ENCODE peak calls at places on chromosomes 12 and 14, in eight cellular contexts. One of them, this sample, is unnamed.

GRCh38 chr12:52418576-52419110 is 12.5 kb upstream of the KRT82 start:
- DNase-seq in SK-N-SH: no peak
- DNase-seq in PC-3: peak
- DNase-seq in WERI-Rb-1: no peak
- DNase-seq in HFF-Myc: no peak
- DNase-seq in OCI-LY7: no peak
- DNase-seq in RWPE1: no peak
- DNase-seq in type B pancreatic cell: no peak
- DNase-seq in this sample: no peak

GRCh38 chr14:99125616-99126431 is 146.2 kb downstream of the BCL11B start:
- DNase-seq in SK-N-SH: no peak
- DNase-seq in PC-3: no peak
- DNase-seq in WERI-Rb-1: no peak
- DNase-seq in HFF-Myc: no peak
- DNase-seq in OCI-LY7: no peak
- DNase-seq in RWPE1: no peak
- DNase-seq in type B pancreatic cell: no peak
- DNase-seq in this sample: peak

GRCh38 chr12:2375871-2376270 is 323.1 kb downstream of the CACNA1C start:
- DNase-seq in SK-N-SH: no peak
- DNase-seq in PC-3: no peak
- DNase-seq in WERI-Rb-1: no peak
- DNase-seq in HFF-Myc: no peak
- DNase-seq in OCI-LY7: no peak
- DNase-seq in RWPE1: no peak
- DNase-seq in type B pancreatic cell: no peak
- DNase-seq in this sample: no peak

GRCh38 chr12:130576286-130576933 is 139.7 kb downstream of the RIMBP2 start:
- DNase-seq in SK-N-SH: peak
- DNase-seq in PC-3: no peak
- DNase-seq in WERI-Rb-1: peak
- DNase-seq in HFF-Myc: no peak
- DNase-seq in OCI-LY7: no peak
- DNase-seq in RWPE1: no peak
- DNase-seq in type B pancreatic cell: no peak
- DNase-seq in this sample: no peak

GRCh38 chr14:102933618-102934231 is 11.3 kb downstream of the AMN start:
- DNase-seq in SK-N-SH: no peak
- DNase-seq in PC-3: no peak
- DNase-seq in WERI-Rb-1: no peak
- DNase-seq in HFF-Myc: no peak
- DNase-seq in OCI-LY7: peak
- DNase-seq in RWPE1: no peak
- DNase-seq in type B pancreatic cell: no peak
- DNase-seq in this sample: no peak

GRCh38 chr12:93541578-93542217 is 30.8 kb upstream of the SOCS2 start:
- DNase-seq in SK-N-SH: no peak
- DNase-seq in PC-3: no peak
- DNase-seq in WERI-Rb-1: no peak
- DNase-seq in HFF-Myc: no peak
- DNase-seq in OCI-LY7: no peak
- DNase-seq in RWPE1: no peak
- DNase-seq in type B pancreatic cell: no peak
- DNase-seq in this sample: no peak

GRCh38 chr12:39958377-39958776 is 147.5 kb downstream of the SLC2A13 start:
- DNase-seq in SK-N-SH: no peak
- DNase-seq in PC-3: peak
- DNase-seq in WERI-Rb-1: no peak
- DNase-seq in HFF-Myc: no peak
- DNase-seq in OCI-LY7: peak
- DNase-seq in RWPE1: no peak
- DNase-seq in type B pancreatic cell: no peak
- DNase-seq in this sample: no peak

GRCh38 chr14:74846968-74847549 is 28.9 kb downstream of the PROX2 start:
- DNase-seq in SK-N-SH: no peak
- DNase-seq in PC-3: peak
- DNase-seq in WERI-Rb-1: no peak
- DNase-seq in HFF-Myc: peak
- DNase-seq in OCI-LY7: no peak
- DNase-seq in RWPE1: no peak
- DNase-seq in type B pancreatic cell: no peak
- DNase-seq in this sample: no peak

GRCh38 chr14:94681300-94682060 is 69.3 kb downstream of the SERPINA3 start:
- DNase-seq in SK-N-SH: peak
- DNase-seq in PC-3: peak
- DNase-seq in WERI-Rb-1: peak
- DNase-seq in HFF-Myc: no peak
- DNase-seq in OCI-LY7: peak
- DNase-seq in RWPE1: peak
- DNase-seq in type B pancreatic cell: peak
- DNase-seq in this sample: no peak

GRCh38 chr12:124626841-124627502 is 59.6 kb upstream of the NCOR2 start:
- DNase-seq in SK-N-SH: no peak
- DNase-seq in PC-3: no peak
- DNase-seq in WERI-Rb-1: no peak
- DNase-seq in HFF-Myc: no peak
- DNase-seq in OCI-LY7: no peak
- DNase-seq in RWPE1: no peak
- DNase-seq in type B pancreatic cell: no peak
- DNase-seq in this sample: no peak

GRCh38 chr14:21734457-21735074 is 60.9 kb upstream of the OR4E1 start:
- DNase-seq in SK-N-SH: peak
- DNase-seq in PC-3: peak
- DNase-seq in WERI-Rb-1: peak
- DNase-seq in HFF-Myc: peak
- DNase-seq in OCI-LY7: peak
- DNase-seq in RWPE1: peak
- DNase-seq in type B pancreatic cell: no peak
- DNase-seq in this sample: no peak

DNA sequence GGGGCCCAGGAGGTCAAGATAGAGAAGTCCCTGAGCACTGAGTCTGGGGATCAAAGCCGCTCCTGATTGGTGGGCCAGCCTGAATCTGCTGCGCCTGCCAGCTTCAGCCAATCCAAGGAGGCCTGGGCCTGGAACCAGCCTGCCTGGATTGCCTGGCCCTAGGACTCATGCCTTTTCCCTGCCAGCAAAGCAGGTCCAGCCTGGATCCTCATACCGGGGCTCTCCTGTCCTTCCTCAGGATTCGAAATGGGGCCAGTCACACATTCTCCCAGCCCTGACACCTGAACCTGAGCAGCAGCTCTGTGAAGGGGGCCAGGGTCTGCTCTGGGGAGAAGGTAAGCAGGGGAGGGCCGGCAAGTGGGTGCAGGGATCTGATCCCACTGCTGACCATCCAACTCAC is 81.9 kb downstream of the NINJ2 start:
- DNase-seq in SK-N-SH: no peak
- DNase-seq in PC-3: no peak
- DNase-seq in WERI-Rb-1: no peak
- DNase-seq in HFF-Myc: no peak
- DNase-seq in OCI-LY7: no peak
- DNase-seq in RWPE1: no peak
- DNase-seq in type B pancreatic cell: no peak
- DNase-seq in this sample: no peak
- TF ChIP-seq CTCF in SK-N-SH: no peak
- TF ChIP-seq CTCF in PC-3: no peak
- TF ChIP-seq CTCF in WERI-Rb-1: no peak
- TF ChIP-seq CTCF in HFF-Myc: no peak
- TF ChIP-seq CTCF in OCI-LY7: no peak
- TF ChIP-seq CTCF in RWPE1: no peak
- TF ChIP-seq CTCF in type B pancreatic cell: no peak
- TF ChIP-seq CTCF in this sample: no peak

DNA sequence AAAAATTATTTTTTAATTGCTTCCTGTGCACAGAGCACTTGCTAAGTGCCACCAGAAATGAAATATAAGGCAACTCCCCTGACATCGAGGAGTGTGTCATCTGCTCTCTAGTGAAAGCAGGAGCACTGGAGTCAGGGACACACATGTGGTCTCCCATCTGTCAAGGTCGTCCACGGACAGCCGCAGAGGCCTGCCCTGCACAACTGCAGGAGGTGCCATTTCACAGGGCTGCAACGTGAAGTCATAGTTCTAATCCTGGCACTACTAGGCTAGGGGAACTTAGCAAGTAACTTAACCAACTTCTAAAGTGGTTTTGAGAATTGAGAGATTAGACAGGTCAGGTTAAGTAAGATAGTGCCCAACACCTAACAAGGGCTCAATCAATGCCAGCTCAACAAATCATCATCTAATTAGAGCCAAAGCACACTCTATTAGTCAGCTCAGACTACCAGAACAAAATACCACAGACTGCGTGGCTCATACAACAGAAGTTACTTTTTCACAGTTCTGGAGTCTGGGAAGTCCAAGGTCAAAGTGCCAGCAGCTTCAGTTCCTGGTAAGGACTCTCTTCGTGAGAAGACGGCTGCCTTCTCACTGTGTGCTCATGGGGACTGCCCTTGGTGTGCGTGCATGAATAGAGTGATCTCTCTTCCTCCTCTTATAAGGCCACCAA is 30.7 kb downstream of the FOXN3 start:
- DNase-seq in SK-N-SH: no peak
- DNase-seq in PC-3: no peak
- DNase-seq in WERI-Rb-1: peak
- DNase-seq in HFF-Myc: peak
- DNase-seq in OCI-LY7: no peak
- DNase-seq in RWPE1: no peak
- DNase-seq in type B pancreatic cell: no peak
- DNase-seq in this sample: no peak
- TF ChIP-seq CTCF in SK-N-SH: no peak
- TF ChIP-seq CTCF in PC-3: no peak
- TF ChIP-seq CTCF in WERI-Rb-1: no peak
- TF ChIP-seq CTCF in HFF-Myc: no peak
- TF ChIP-seq CTCF in OCI-LY7: peak
- TF ChIP-seq CTCF in RWPE1: no peak
- TF ChIP-seq CTCF in type B pancreatic cell: no peak
- TF ChIP-seq CTCF in this sample: no peak

GRCh38 chr14:93305708-93306418 is 27.0 kb downstream of the BTBD7 start:
- DNase-seq in SK-N-SH: no peak
- DNase-seq in PC-3: no peak
- DNase-seq in WERI-Rb-1: no peak
- DNase-seq in HFF-Myc: no peak
- DNase-seq in OCI-LY7: no peak
- DNase-seq in RWPE1: no peak
- DNase-seq in type B pancreatic cell: no peak
- DNase-seq in this sample: no peak
- TF ChIP-seq CTCF in SK-N-SH: no peak
- TF ChIP-seq CTCF in PC-3: no peak
- TF ChIP-seq CTCF in WERI-Rb-1: no peak
- TF ChIP-seq CTCF in HFF-Myc: no peak
- TF ChIP-seq CTCF in OCI-LY7: no peak
- TF ChIP-seq CTCF in RWPE1: no peak
- TF ChIP-seq CTCF in type B pancreatic cell: no peak
- TF ChIP-seq CTCF in this sample: no peak

GRCh38 chr14:66403183-66403582 is 83.0 kb upstream of the CCDC196 start:
- DNase-seq in SK-N-SH: no peak
- DNase-seq in PC-3: peak
- DNase-seq in WERI-Rb-1: peak
- DNase-seq in HFF-Myc: peak
- DNase-seq in OCI-LY7: peak
- DNase-seq in RWPE1: peak
- DNase-seq in type B pancreatic cell: no peak
- DNase-seq in this sample: peak
- TF ChIP-seq CTCF in SK-N-SH: peak
- TF ChIP-seq CTCF in PC-3: peak
- TF ChIP-seq CTCF in WERI-Rb-1: peak
- TF ChIP-seq CTCF in HFF-Myc: peak
- TF ChIP-seq CTCF in OCI-LY7: peak
- TF ChIP-seq CTCF in RWPE1: peak
- TF ChIP-seq CTCF in type B pancreatic cell: peak
- TF ChIP-seq CTCF in this sample: no peak

DNA sequence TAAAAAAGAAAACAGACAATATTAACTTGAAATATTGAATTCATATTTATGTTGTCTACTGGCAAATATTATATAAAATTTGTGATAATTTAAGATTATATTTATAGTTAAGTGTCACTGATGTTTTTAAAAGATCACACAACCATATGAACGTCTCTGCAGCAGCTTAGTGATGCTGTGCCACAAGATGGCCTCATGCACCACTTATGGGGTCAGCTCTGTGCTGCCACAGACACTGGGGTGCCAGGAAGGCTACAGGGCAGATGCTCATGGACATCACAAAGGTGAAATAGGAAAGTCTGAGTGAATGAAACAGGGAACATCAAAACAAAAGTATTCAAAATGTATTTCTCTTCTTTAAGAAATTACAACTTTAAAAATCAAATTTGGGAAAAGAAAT is 13.1 kb downstream of the ATXN3 start:
- DNase-seq in SK-N-SH: peak
- DNase-seq in PC-3: no peak
- DNase-seq in WERI-Rb-1: peak
- DNase-seq in HFF-Myc: no peak
- DNase-seq in OCI-LY7: peak
- DNase-seq in RWPE1: no peak
- DNase-seq in type B pancreatic cell: no peak
- DNase-seq in this sample: no peak
- TF ChIP-seq CTCF in SK-N-SH: peak
- TF ChIP-seq CTCF in PC-3: peak
- TF ChIP-seq CTCF in WERI-Rb-1: peak
- TF ChIP-seq CTCF in HFF-Myc: peak
- TF ChIP-seq CTCF in OCI-LY7: peak
- TF ChIP-seq CTCF in RWPE1: no peak
- TF ChIP-seq CTCF in type B pancreatic cell: peak
- TF ChIP-seq CTCF in this sample: no peak

DNA sequence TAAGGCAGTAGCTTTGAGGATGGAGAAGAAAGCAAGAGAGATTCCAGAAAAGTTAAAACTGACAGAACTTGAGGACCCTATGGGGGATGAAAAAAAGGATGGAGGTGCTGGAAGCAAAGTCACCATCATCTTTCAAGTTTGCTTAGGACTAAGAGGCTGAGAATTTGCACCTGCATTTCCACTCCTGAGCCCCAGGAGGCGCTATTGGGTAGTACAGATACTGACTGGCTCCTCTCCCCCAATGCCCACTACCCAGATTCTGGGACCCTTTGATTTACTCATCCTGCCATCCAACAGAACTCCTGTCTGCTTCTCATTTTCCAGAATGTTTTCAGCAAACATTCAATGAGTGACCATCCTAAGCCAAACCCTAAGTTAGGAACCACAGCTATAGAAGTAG is 34.0 kb upstream of the CMKLR1 start:
- DNase-seq in SK-N-SH: no peak
- DNase-seq in PC-3: peak
- DNase-seq in WERI-Rb-1: no peak
- DNase-seq in HFF-Myc: no peak
- DNase-seq in OCI-LY7: no peak
- DNase-seq in RWPE1: no peak
- DNase-seq in type B pancreatic cell: no peak
- DNase-seq in this sample: no peak
- TF ChIP-seq CTCF in SK-N-SH: peak
- TF ChIP-seq CTCF in PC-3: peak
- TF ChIP-seq CTCF in WERI-Rb-1: peak
- TF ChIP-seq CTCF in HFF-Myc: peak
- TF ChIP-seq CTCF in OCI-LY7: peak
- TF ChIP-seq CTCF in RWPE1: no peak
- TF ChIP-seq CTCF in type B pancreatic cell: peak
- TF ChIP-seq CTCF in this sample: peak

This sample was measured in esophagus muscularis mucosa.